ENCODE peak calls at places on chromosomes 4 and X, in four cellular contexts. T is lower leg skin, O is uterus, G is tibial nerve. S is an unnamed sample.

GRCh38 chr4:94334962-94335361 is 7.7 kb downstream of the HPGDS start:
- DNase-seq in T (no peak), O (no peak), G (no peak), S (no peak)

GRCh38 chrX:10482262-10482661 is 138.1 kb downstream of the MID1 start:
- DNase-seq in T (no peak), O (no peak), G (peak), S (no peak)

GRCh38 chrX:103431316-103431715 is 55.0 kb downstream of the BEX3 start:
- DNase-seq in T (no peak), O (no peak), G (no peak), S (no peak)

GRCh38 chrX:13050151-13050550 is 5.7 kb upstream of the FAM9C start:
- DNase-seq in T (no peak), O (no peak), G (no peak), S (no peak)

GRCh38 chr4:187271848-187272247 is 548.2 kb upstream of the FAT1 start:
- DNase-seq in T (no peak), O (no peak), G (no peak), S (no peak)

GRCh38 chrX:50081282-50081955 is 119.4 kb downstream of the AKAP4 start:
- DNase-seq in T (no peak), O (peak), G (no peak), S (no peak)

GRCh38 chr4:186104895-186105720 is 604 bp downstream of the FAM149A start:
- DNase-seq in T (no peak), O (peak), G (no peak), S (no peak)

GRCh38 chrX:152872522-152872921 is 25.3 kb upstream of the ZNF185 start:
- DNase-seq in T (no peak), O (no peak), G (no peak), S (no peak)

GRCh38 chrX:47991263-47992092 is 12.3 kb downstream of the ZNF182 start:
- DNase-seq in T (no peak), O (no peak), G (no peak), S (no peak)

GRCh38 chr4:159227984-159228383 is 125.1 kb downstream of the RAPGEF2 start:
- DNase-seq in T (peak), O (peak), G (peak), S (peak)

GRCh38 chr4:70948665-70949284 is 44.7 kb upstream of the DCK start:
- DNase-seq in T (no peak), O (no peak), G (no peak), S (no peak)

GRCh38 chr4:158812543-158812942 is 43.7 kb downstream of the FNIP2 start:
- DNase-seq in T (no peak), O (no peak), G (no peak), S (no peak)

GRCh38 chr4:28421221-28421620 is 1560.6 kb downstream of the STIM2 start:
- DNase-seq in T (no peak), O (no peak), G (no peak), S (no peak)

GRCh38 chr4:17283251-17283650 is 228.6 kb downstream of the QDPR start:
- DNase-seq in T (no peak), O (no peak), G (no peak), S (no peak)

GRCh38 chr4:180811556-180811955 is 1431.6 kb upstream of the TENM3 start:
- DNase-seq in T (no peak), O (no peak), G (no peak), S (no peak)

GRCh38 chrX:135516376-135516775 is 4.1 kb upstream of the INTS6L start:
- DNase-seq in T (no peak), O (no peak), G (no peak), S (no peak)

DNA sequence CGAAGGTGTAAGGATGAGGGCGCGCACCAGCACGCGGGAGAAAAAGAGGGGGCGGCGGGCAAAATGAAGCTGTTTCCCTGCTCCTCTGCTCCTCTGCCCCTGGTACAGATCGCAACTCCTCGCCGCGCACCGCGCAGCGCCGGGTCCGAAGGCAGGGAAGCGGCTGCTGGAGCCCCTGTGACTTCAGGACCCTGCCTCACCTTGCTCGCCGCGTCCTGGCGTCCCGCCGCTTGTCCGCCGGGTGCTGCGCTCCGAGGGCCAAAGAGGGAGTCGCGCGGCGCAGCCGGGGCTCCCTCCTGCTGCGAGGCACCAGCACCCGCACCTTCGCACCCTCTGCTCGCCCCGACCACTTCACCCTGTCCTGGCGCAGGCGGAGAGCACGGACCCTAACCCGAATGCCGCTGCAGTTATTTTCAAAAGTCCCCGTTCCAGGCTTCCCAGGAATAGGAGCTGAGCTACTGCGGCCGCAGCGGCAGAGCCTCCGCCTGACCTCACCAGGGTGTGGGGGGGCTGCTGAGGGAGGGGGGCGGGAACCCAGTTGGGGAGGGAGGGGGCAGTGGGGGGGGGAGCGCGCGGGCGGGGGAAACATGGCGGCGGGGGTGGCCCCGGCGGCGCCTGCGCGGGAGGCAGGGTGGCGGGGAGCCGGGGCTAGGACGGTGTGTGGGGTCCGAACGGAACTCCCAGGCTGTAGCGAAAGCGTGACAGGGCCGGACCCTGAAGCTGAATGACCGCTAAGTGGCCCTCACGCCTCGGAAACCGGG is at the start of gene KLHL13:
- DNase-seq in T (no peak), O (peak), G (peak), S (peak)
- TF ChIP-seq POLR2A in T (no peak), O (peak), G (no peak), S (no peak)

DNA sequence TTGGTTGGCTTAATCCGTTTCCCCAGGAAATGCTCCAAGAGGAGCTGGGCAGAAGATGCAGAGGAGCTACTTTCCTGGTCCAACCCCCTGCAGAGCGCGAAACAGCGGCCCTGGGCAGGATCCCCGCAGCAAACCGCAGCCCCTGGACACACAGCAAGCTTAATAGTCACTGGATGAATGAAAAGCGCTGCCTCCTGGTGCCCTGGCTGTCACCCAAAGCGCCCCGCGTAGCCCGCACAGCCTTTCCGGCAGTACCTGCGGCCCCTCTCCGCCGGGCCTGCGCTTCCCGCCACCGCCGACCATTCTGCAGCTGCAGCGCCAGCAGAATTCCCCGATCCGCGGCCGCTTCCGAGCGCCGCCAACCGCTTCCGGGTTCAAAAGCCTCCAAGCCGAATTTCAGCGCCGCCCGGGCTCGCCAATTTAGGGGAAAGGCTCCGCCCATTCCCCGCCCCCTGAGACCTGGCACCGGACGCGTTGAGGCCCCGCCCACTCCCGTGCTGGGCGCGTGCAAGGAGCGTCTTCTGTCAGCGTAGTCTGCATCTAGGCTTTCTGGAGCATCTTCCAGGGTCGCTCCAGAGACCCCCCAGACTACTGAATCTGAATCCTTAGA is at the start of gene HPF1:
- DNase-seq in T (peak), O (peak), G (peak), S (peak)
- TF ChIP-seq POLR2A in T (no peak), O (peak), G (peak), S (peak)

DNA sequence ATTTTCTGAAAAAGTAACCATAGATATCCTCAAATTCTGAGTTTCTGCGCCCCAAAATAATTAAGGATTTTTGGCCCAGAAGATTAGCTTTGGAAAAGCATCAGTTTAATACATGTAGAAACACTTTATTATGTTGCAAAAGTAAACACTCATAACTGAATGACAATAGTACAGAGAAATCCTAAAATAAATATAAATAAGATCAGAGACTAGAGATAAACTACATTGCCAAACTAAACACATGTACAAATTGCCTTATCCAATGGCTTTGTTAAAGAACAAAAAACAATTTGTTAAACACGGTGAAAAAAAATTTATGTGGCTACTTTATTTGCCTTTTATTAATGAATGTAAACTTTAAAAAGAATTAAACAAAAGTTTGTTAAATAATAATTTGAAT is 17.5 kb downstream of the SPOCK3 start:
- DNase-seq in T (no peak), O (no peak), G (no peak), S (no peak)
- TF ChIP-seq POLR2A in T (no peak), O (no peak), G (no peak), S (no peak)

GRCh38 chrX:110791206-110791605 is 4.4 kb downstream of the CHRDL1 start:
- DNase-seq in T (no peak), O (no peak), G (no peak), S (no peak)

GRCh38 chrX:110794601-110795000 is 1.0 kb downstream of the CHRDL1 start:
- DNase-seq in T (no peak), O (no peak), G (no peak), S (no peak)

GRCh38 chrX:110795645-110796510 is at the start of gene CHRDL1:
- DNase-seq in T (peak), O (peak), G (peak), S (no peak)
- TF ChIP-seq POLR2A in T (no peak), O (no peak), G (no peak), S (no peak)

GRCh38 chr4:73704314-73705055 is 35.9 kb upstream of the CXCL8 start:
- DNase-seq in T (peak), O (peak), G (peak), S (no peak)
- TF ChIP-seq POLR2A in T (no peak), O (no peak), G (no peak), S (no peak)

GRCh38 chr4:22969314-22969896 is 276.7 kb downstream of the GBA3 start:
- DNase-seq in T (no peak), O (no peak), G (no peak), S (no peak)
- TF ChIP-seq POLR2A in T (no peak), O (no peak), G (no peak), S (no peak)

GRCh38 chrX:78139160-78140123 is at the start of gene TAF9B:
- DNase-seq in T (peak), O (peak), G (peak), S (peak)
- TF ChIP-seq POLR2A in T (no peak), O (peak), G (no peak), S (peak)

GRCh38 chr4:53374777-53375258 is 2.6 kb upstream of the FIP1L1 start:
- DNase-seq in T (no peak), O (no peak), G (no peak), S (no peak)

GRCh38 chr4:53380221-53380620 is 2.8 kb downstream of the FIP1L1 start:
- DNase-seq in T (no peak), O (no peak), G (no peak), S (no peak)

GRCh38 chr4:53378171-53378482 is 686 bp downstream of the FIP1L1 start:
- DNase-seq in T (no peak), O (no peak), G (no peak), S (no peak)

GRCh38 chr4:53376900-53377299 is 541 bp upstream of the FIP1L1 start:
- DNase-seq in T (no peak), O (no peak), G (no peak), S (no peak)

GRCh38 chr4:53377319-53378170 is at the start of gene FIP1L1:
- DNase-seq in T (peak), O (peak), G (peak), S (peak)
- TF ChIP-seq POLR2A in T (no peak), O (peak), G (peak), S (peak)

S was measured in H54.